ENCODE peak calls at places on chromosomes 16 and 17, in five cellular contexts. Q, K, O, E and X are unnamed samples.

GRCh38 chr17:8991514-8992285 is 26.2 kb upstream of the PIK3R5 start:
- DNase-seq in Q (peak; percentile 76), K (peak; percentile 77), O (no peak), E (peak; percentile 69), X (peak; percentile 89)

GRCh38 chr16:53446090-53446489 is 11.8 kb downstream of the RBL2 start:
- DNase-seq in Q (no peak), K (no peak), O (no peak), E (no peak), X (no peak)

GRCh38 chr17:33964344-33964979 is 290.6 kb upstream of the CCL2 start:
- DNase-seq in Q (peak; percentile 20), K (no peak), O (no peak), E (no peak), X (no peak)

GRCh38 chr17:5354886-5355415 is 64.5 kb downstream of the NUP88 start:
- DNase-seq in Q (no peak), K (no peak), O (no peak), E (no peak), X (peak; percentile 13)

GRCh38 chr17:71436479-71436878 is 684.3 kb upstream of the SOX9 start:
- DNase-seq in Q (no peak), K (no peak), O (no peak), E (no peak), X (no peak)

GRCh38 chr16:70294385-70295029 is 4.5 kb upstream of the DDX19B start:
- DNase-seq in Q (no peak), K (no peak), O (no peak), E (no peak), X (no peak)

GRCh38 chr17:68054296-68054900 is 18.9 kb downstream of the KPNA2 start:
- DNase-seq in Q (no peak), K (peak; percentile 23), O (no peak), E (no peak), X (peak; percentile 34)

GRCh38 chr17:36066365-36066945 is 2.4 kb downstream of the CCL18 start:
- DNase-seq in Q (no peak), K (no peak), O (no peak), E (no peak), X (no peak)

GRCh38 chr17:72749119-72749572 is 343.3 kb downstream of the SLC39A11 start:
- DNase-seq in Q (no peak), K (no peak), O (no peak), E (no peak), X (no peak)

GRCh38 chr17:63786117-63786516 is 12.1 kb downstream of the DDX42 start:
- DNase-seq in Q (no peak), K (no peak), O (no peak), E (no peak), X (no peak)

GRCh38 chr17:21004016-21004930 is 38.5 kb downstream of the USP22 start:
- DNase-seq in Q (no peak), K (no peak), O (no peak), E (no peak), X (no peak)

GRCh38 chr16:85473326-85473725 is 139.8 kb upstream of the GSE1 start:
- DNase-seq in Q (no peak), K (no peak), O (no peak), E (no peak), X (no peak)

GRCh38 chr17:55394357-55395021 is 27.1 kb downstream of the MMD start:
- DNase-seq in Q (no peak), K (no peak), O (no peak), E (no peak), X (no peak)

GRCh38 chr17:47733414-47734288 is 615 bp downstream of the TBX21 start:
- DNase-seq in Q (no peak), K (no peak), O (no peak), E (no peak), X (no peak)

GRCh38 chr17:72602517-72603345 is 481.9 kb downstream of the SOX9 start:
- DNase-seq in Q (peak; percentile 97), K (peak; percentile 74), O (no peak), E (no peak), X (peak; percentile 70)

GRCh38 chr16:2199095-2199494 is 2.7 kb upstream of the CASKIN1 start:
- DNase-seq in Q (no peak), K (no peak), O (no peak), E (no peak), X (no peak)

GRCh38 chr17:16988749-16989229 is 16.9 kb upstream of the TNFRSF13B start:
- DNase-seq in Q (no peak), K (no peak), O (no peak), E (peak; percentile 11), X (no peak)

GRCh38 chr17:8785547-8786412 is 13.4 kb downstream of the MFSD6L start:
- DNase-seq in Q (peak; percentile 72), K (peak; percentile 82), O (peak; percentile 7), E (peak; percentile 62), X (peak; percentile 91)

GRCh38 chr17:46078675-46079074 is 79.6 kb downstream of the STH start:
- DNase-seq in Q (no peak), K (no peak), O (no peak), E (no peak), X (no peak)

GRCh38 chr17:66717680-66718079 is 117.2 kb upstream of the CACNG5 start:
- DNase-seq in Q (no peak), K (no peak), O (no peak), E (no peak), X (no peak)

GRCh38 chr17:67441052-67441738 is 64.1 kb downstream of the PITPNC1 start:
- DNase-seq in Q (peak; percentile 85), K (peak; percentile 79), O (no peak), E (peak; percentile 78), X (peak; percentile 66)

GRCh38 chr16:85104147-85104546 is 8.1 kb downstream of the CIBAR2 start:
- DNase-seq in Q (no peak), K (no peak), O (no peak), E (no peak), X (no peak)

GRCh38 chr16:89193021-89193575 is 7.2 kb downstream of the SLC22A31 start:
- DNase-seq in Q (peak; percentile 84), K (peak; percentile 71), O (no peak), E (peak; percentile 29), X (peak; percentile 70)

GRCh38 chr16:85680352-85680944 is 8.3 kb downstream of the GINS2 start:
- DNase-seq in Q (no peak), K (no peak), O (no peak), E (no peak), X (no peak)

GRCh38 chr16:64122177-64122576 is 999.7 kb downstream of the CDH11 start:
- DNase-seq in Q (no peak), K (no peak), O (no peak), E (no peak), X (no peak)

GRCh38 chr17:37506678-37507077 is 17.0 kb downstream of the DUSP14 start:
- DNase-seq in Q (peak; percentile 76), K (peak; percentile 38), O (no peak), E (peak; percentile 8), X (no peak)

GRCh38 chr17:68048996-68049395 is 13.5 kb downstream of the KPNA2 start:
- DNase-seq in Q (peak; percentile 31), K (no peak), O (no peak), E (no peak), X (no peak)

GRCh38 chr16:66036162-66036561 is 330.3 kb upstream of the CDH5 start:
- DNase-seq in Q (no peak), K (peak; percentile 30), O (no peak), E (no peak), X (no peak)

GRCh38 chr16:48617711-48618148 is 7.8 kb upstream of the N4BP1 start:
- DNase-seq in Q (no peak), K (peak; percentile 62), O (no peak), E (no peak), X (peak; percentile 65)

GRCh38 chr17:47846741-47847340 is 4.1 kb downstream of the SP6 start:
- DNase-seq in Q (no peak), K (no peak), O (no peak), E (no peak), X (no peak)

GRCh38 chr17:44655983-44656700 is at the start of gene MEIOC:
- DNase-seq in Q (peak; percentile 95), K (peak; percentile 15), O (peak; percentile 78), E (peak; percentile 42), X (peak; percentile 41)

GRCh38 chr17:27560668-27561067 is 70.3 kb upstream of the LGALS9 start:
- DNase-seq in Q (no peak), K (no peak), O (no peak), E (no peak), X (peak; percentile 45)

GRCh38 chr17:69363488-69364210 is 36.7 kb upstream of the ABCA5 start:
- DNase-seq in Q (no peak), K (no peak), O (no peak), E (no peak), X (no peak)